ENCODE peak calls at places on chromosomes 7 and 10, in four cellular contexts. H, V, P and T are unnamed samples.

GRCh38 chr10:63866747-63867140 is 345.5 kb downstream of the REEP3 start:
- DNase-seq in H (peak), V (peak), P (peak), T (no peak)

GRCh38 chr7:74453321-74454011 is at the start of gene GTF2IRD1:
- DNase-seq in H (peak), V (peak), P (peak), T (peak)

GRCh38 chr7:152588350-152588749 is 87.6 kb downstream of the XRCC2 start:
- DNase-seq in H (no peak), V (peak), P (peak), T (no peak)

GRCh38 chr7:153954477-153954876 is 97.7 kb upstream of the DPP6 start:
- DNase-seq in H (no peak), V (no peak), P (no peak), T (no peak)

GRCh38 chr7:131057524-131058065 is 270.1 kb upstream of the MKLN1 start:
- DNase-seq in H (no peak), V (no peak), P (no peak), T (no peak)

GRCh38 chr7:17593854-17594419 is 295.5 kb downstream of the AHR start:
- DNase-seq in H (no peak), V (no peak), P (no peak), T (no peak)

GRCh38 chr10:52212062-52212461 is 102.0 kb upstream of the DKK1 start:
- DNase-seq in H (no peak), V (no peak), P (no peak), T (no peak)

GRCh38 chr10:96746503-96746902 is 26.2 kb upstream of the PIK3AP1 start:
- DNase-seq in H (no peak), V (no peak), P (no peak), T (no peak)

GRCh38 chr7:101201695-101202602 is 1.1 kb upstream of the MOGAT3 start:
- DNase-seq in H (no peak), V (peak), P (no peak), T (no peak)

GRCh38 chr10:133260895-133261725 is 15.6 kb downstream of the ADAM8 start:
- DNase-seq in H (peak), V (peak), P (peak), T (peak)

GRCh38 chr10:5461914-5462840 is 37.2 kb downstream of the CALML5 start:
- DNase-seq in H (peak), V (peak), P (no peak), T (no peak)

GRCh38 chr7:124688991-124689390 is 76.6 kb downstream of the GPR37 start:
- DNase-seq in H (no peak), V (peak), P (no peak), T (no peak)

GRCh38 chr7:79820387-79820786 is 314.2 kb upstream of the GNAI1 start:
- DNase-seq in H (no peak), V (peak), P (no peak), T (no peak)

GRCh38 chr10:129369566-129369965 is 97.5 kb upstream of the MGMT start:
- DNase-seq in H (no peak), V (no peak), P (no peak), T (no peak)

GRCh38 chr7:78055579-78055978 is 257.0 kb downstream of the PHTF2 start:
- DNase-seq in H (no peak), V (no peak), P (no peak), T (no peak)

GRCh38 chr10:29761916-29762315 is 127.1 kb upstream of the SVIL start:
- DNase-seq in H (no peak), V (no peak), P (no peak), T (no peak)

GRCh38 chr10:46267132-46267985 is 19.4 kb upstream of the ANTXRL start:
- DNase-seq in H (no peak), V (no peak), P (no peak), T (no peak)